ENCODE peak calls at places on chromosome 1, in four cellular contexts. L is uterus, W is glutamatergic neuron, F is DMS153. O is an unnamed sample.

GRCh38 chr1:8816831-8817412 is 518 bp downstream of the RERE start:
- DNase-seq in L (peak; percentile 30), W (peak; percentile 38), F (no peak), O (no peak)

GRCh38 chr1:87620807-87621206 is 292.1 kb downstream of the LMO4 start:
- DNase-seq in L (no peak), W (no peak), F (no peak), O (no peak)

GRCh38 chr1:189681252-189681919 is 796.3 kb downstream of the BRINP3 start:
- DNase-seq in L (no peak), W (no peak), F (no peak), O (no peak)

GRCh38 chr1:203678943-203679661 is 52.5 kb downstream of the ATP2B4 start:
- DNase-seq in L (no peak), W (no peak), F (no peak), O (no peak)

GRCh38 chr1:185969524-185969991 is 235.4 kb downstream of the HMCN1 start:
- DNase-seq in L (no peak), W (no peak), F (no peak), O (no peak)

GRCh38 chr1:72827285-72827684 is 544.9 kb upstream of the NEGR1 start:
- DNase-seq in L (no peak), W (no peak), F (no peak), O (no peak)

GRCh38 chr1:204842892-204843291 is 27.8 kb upstream of the NFASC start:
- DNase-seq in L (no peak), W (no peak), F (peak; percentile 88), O (peak; percentile 44)

GRCh38 chr1:200869376-200869752 is 3.4 kb upstream of the GPR25 start:
- DNase-seq in L (no peak), W (no peak), F (no peak), O (no peak)

GRCh38 chr1:175075572-175076568 is 8.2 kb downstream of the TNN start:
- DNase-seq in L (no peak), W (no peak), F (no peak), O (no peak)

GRCh38 chr1:223147858-223148257 is 4.8 kb upstream of the TLR5 start:
- DNase-seq in L (no peak), W (no peak), F (no peak), O (no peak)

GRCh38 chr1:108704501-108704900 is 8.2 kb upstream of the FNDC7 start:
- DNase-seq in L (no peak), W (no peak), F (no peak), O (no peak)

GRCh38 chr1:10730985-10731384 is 65.5 kb downstream of the CASZ1 start:
- DNase-seq in L (no peak), W (no peak), F (no peak), O (no peak)

GRCh38 chr1:212749924-212750535 is 41.5 kb downstream of the NSL1 start:
- DNase-seq in L (no peak), W (no peak), F (peak; percentile 66), O (no peak)

GRCh38 chr1:55700359-55701130 is 485.4 kb upstream of the USP24 start:
- DNase-seq in L (no peak), W (no peak), F (no peak), O (no peak)

GRCh38 chr1:207020709-207021107 is 11.8 kb downstream of the C1orf116 start:
- DNase-seq in L (no peak), W (no peak), F (no peak), O (no peak)

GRCh38 chr1:15188145-15188544 is 34.6 kb downstream of the TMEM51 start:
- DNase-seq in L (no peak), W (no peak), F (peak; percentile 59), O (no peak)

GRCh38 chr1:81876901-81877750 is 76.4 kb downstream of the ADGRL2 start:
- DNase-seq in L (no peak), W (no peak), F (no peak), O (no peak)

GRCh38 chr1:10848109-10848684 is 51.8 kb upstream of the CASZ1 start:
- DNase-seq in L (no peak), W (no peak), F (no peak), O (no peak)

GRCh38 chr1:116693759-116694482 is 26.4 kb upstream of the IGSF3 start:
- DNase-seq in L (no peak), W (no peak), F (no peak), O (no peak)

GRCh38 chr1:4010811-4011605 is 110.9 kb upstream of the C1orf174 start:
- DNase-seq in L (no peak), W (no peak), F (no peak), O (no peak)

O was measured in dorsolateral prefrontal cortex.